ENCODE peak calls at places on chromosomes 3 and 15, in eight cellular contexts. U is activated naive CD8-positive, alpha-beta T cell treated with anti-CD3 and anti-CD28 coated beads, Interleukin-2, amount 50 U/mL, for 24 hours; D is M059J; L is activated T-cell treated with anti-CD3 and anti-CD28 coated beads for 1 hour; M is kidney tubule cell; A is NCI-H1694; F is smooth muscle cell of the brain vasculature; I is HEK293T. Q is an unnamed sample.

GRCh38 chr3:81550415-81550814 is 211.0 kb downstream of the GBE1 start:
- DNase-seq in A (no peak), L (no peak), U (no peak), I (no peak), F (no peak), M (no peak), D (peak), Q (no peak)

GRCh38 chr3:69324362-69325025 is 61.4 kb downstream of the FRMD4B start:
- DNase-seq in D (no peak), F (no peak), A (no peak), I (no peak), L (no peak), M (peak), U (no peak), Q (peak)

GRCh38 chr15:64507293-64507802 is 47.0 kb downstream of the ZNF609 start:
- DNase-seq in I (no peak), U (peak), F (peak), L (peak), M (peak), A (no peak), D (peak), Q (peak)

GRCh38 chr3:179666436-179667035 is 13.7 kb downstream of the USP13 start:
- DNase-seq in L (no peak), F (no peak), U (no peak), A (peak), I (no peak), D (no peak), M (no peak), Q (no peak)

GRCh38 chr3:170322501-170323328 is 34.8 kb upstream of the SKIL start:
- DNase-seq in L (no peak), A (no peak), I (no peak), U (no peak), M (no peak), F (no peak), D (peak), Q (no peak)

GRCh38 chr3:170740726-170741591 is 129.0 kb downstream of the RPL22L1 start:
- DNase-seq in D (peak), F (no peak), A (no peak), I (no peak), L (no peak), M (peak), U (no peak), Q (no peak)

GRCh38 chr3:148319960-148320359 is 377.7 kb upstream of the AGTR1 start:
- DNase-seq in D (no peak), U (no peak), F (no peak), L (no peak), A (no peak), M (no peak), I (no peak), Q (no peak)

GRCh38 chr15:62900071-62900812 is 142.3 kb upstream of the TPM1 start:
- DNase-seq in M (no peak), D (no peak), I (no peak), U (no peak), F (no peak), L (no peak), A (no peak), Q (no peak)

GRCh38 chr15:40242216-40242599 is 3.3 kb downstream of the PAK6 start:
- DNase-seq in F (no peak), A (no peak), D (no peak), I (no peak), L (no peak), M (no peak), U (no peak), Q (no peak)

GRCh38 chr15:51380999-51381806 is 39.7 kb downstream of the GLDN start:
- DNase-seq in M (peak), I (peak), A (peak), L (no peak), D (peak), F (no peak), U (peak), Q (peak)

Q was measured in endothelial cell.